ENCODE peak calls at places on chromosomes 13 and 19, in seven cellular contexts. One of them, this sample, is unnamed.

GRCh38 chr13:99991013-99991805 is 9.6 kb downstream of the ZIC2 start:
- DNase-seq in left ventricle myocardium inferior: no peak
- DNase-seq in HFF-Myc: no peak
- DNase-seq in CD8-positive, alpha-beta T cell: no peak
- DNase-seq in kidney epithelial cell: no peak
- DNase-seq in A549: no peak
- DNase-seq in naive thymus-derived CD4-positive, alpha-beta T cell: no peak
- DNase-seq in this sample: no peak

GRCh38 chr19:4327252-4327876 is 11.3 kb downstream of the STAP2 start:
- DNase-seq in left ventricle myocardium inferior: peak; percentile 75
- DNase-seq in HFF-Myc: peak; percentile 38
- DNase-seq in CD8-positive, alpha-beta T cell: peak; percentile 69
- DNase-seq in kidney epithelial cell: no peak
- DNase-seq in A549: no peak
- DNase-seq in naive thymus-derived CD4-positive, alpha-beta T cell: peak; percentile 68
- DNase-seq in this sample: no peak

GRCh38 chr13:111153977-111154332 is 38.8 kb downstream of the ARHGEF7 start:
- DNase-seq in left ventricle myocardium inferior: peak; percentile 49
- DNase-seq in HFF-Myc: no peak
- DNase-seq in CD8-positive, alpha-beta T cell: peak; percentile 63
- DNase-seq in kidney epithelial cell: no peak
- DNase-seq in A549: peak; percentile 14
- DNase-seq in naive thymus-derived CD4-positive, alpha-beta T cell: peak; percentile 62
- DNase-seq in this sample: no peak

GRCh38 chr19:15563325-15563794 is 51.7 kb upstream of the CYP4F8 start:
- DNase-seq in left ventricle myocardium inferior: peak; percentile 36
- DNase-seq in HFF-Myc: no peak
- DNase-seq in CD8-positive, alpha-beta T cell: no peak
- DNase-seq in kidney epithelial cell: no peak
- DNase-seq in A549: no peak
- DNase-seq in naive thymus-derived CD4-positive, alpha-beta T cell: no peak
- DNase-seq in this sample: no peak

GRCh38 chr13:78603240-78603947 is at the start of gene POU4F1:
- DNase-seq in left ventricle myocardium inferior: peak; percentile 17
- DNase-seq in HFF-Myc: no peak
- DNase-seq in CD8-positive, alpha-beta T cell: peak; percentile 72
- DNase-seq in kidney epithelial cell: no peak
- DNase-seq in A549: peak; percentile 50
- DNase-seq in naive thymus-derived CD4-positive, alpha-beta T cell: peak; percentile 49
- DNase-seq in this sample: no peak

GRCh38 chr13:38697197-38697596 is 10.3 kb downstream of the FREM2 start:
- DNase-seq in left ventricle myocardium inferior: no peak
- DNase-seq in HFF-Myc: no peak
- DNase-seq in CD8-positive, alpha-beta T cell: no peak
- DNase-seq in kidney epithelial cell: no peak
- DNase-seq in A549: no peak
- DNase-seq in naive thymus-derived CD4-positive, alpha-beta T cell: no peak
- DNase-seq in this sample: no peak

GRCh38 chr19:46206176-46206575 is 23.4 kb upstream of the IGFL1 start:
- DNase-seq in left ventricle myocardium inferior: peak; percentile 28
- DNase-seq in HFF-Myc: no peak
- DNase-seq in CD8-positive, alpha-beta T cell: no peak
- DNase-seq in kidney epithelial cell: no peak
- DNase-seq in A549: no peak
- DNase-seq in naive thymus-derived CD4-positive, alpha-beta T cell: no peak
- DNase-seq in this sample: no peak

GRCh38 chr19:29785955-29786589 is 25.7 kb upstream of the CCNE1 start:
- DNase-seq in left ventricle myocardium inferior: no peak
- DNase-seq in HFF-Myc: no peak
- DNase-seq in CD8-positive, alpha-beta T cell: no peak
- DNase-seq in kidney epithelial cell: no peak
- DNase-seq in A549: no peak
- DNase-seq in naive thymus-derived CD4-positive, alpha-beta T cell: no peak
- DNase-seq in this sample: no peak

GRCh38 chr19:36093687-36094086 is 17.3 kb upstream of the OVOL3 start:
- DNase-seq in left ventricle myocardium inferior: peak; percentile 33
- DNase-seq in HFF-Myc: no peak
- DNase-seq in CD8-positive, alpha-beta T cell: no peak
- DNase-seq in kidney epithelial cell: no peak
- DNase-seq in A549: no peak
- DNase-seq in naive thymus-derived CD4-positive, alpha-beta T cell: no peak
- DNase-seq in this sample: no peak

GRCh38 chr19:4352701-4353121 is 9.3 kb downstream of the MPND start:
- DNase-seq in left ventricle myocardium inferior: no peak
- DNase-seq in HFF-Myc: no peak
- DNase-seq in CD8-positive, alpha-beta T cell: peak; percentile 72
- DNase-seq in kidney epithelial cell: no peak
- DNase-seq in A549: peak; percentile 51
- DNase-seq in naive thymus-derived CD4-positive, alpha-beta T cell: peak; percentile 54
- DNase-seq in this sample: no peak

GRCh38 chr13:76023644-76024043 is 387.5 kb downstream of the LMO7 start:
- DNase-seq in left ventricle myocardium inferior: no peak
- DNase-seq in HFF-Myc: no peak
- DNase-seq in CD8-positive, alpha-beta T cell: no peak
- DNase-seq in kidney epithelial cell: no peak
- DNase-seq in A549: no peak
- DNase-seq in naive thymus-derived CD4-positive, alpha-beta T cell: no peak
- DNase-seq in this sample: no peak

GRCh38 chr19:23996549-23996948 is 81.9 kb downstream of the ZNF726 start:
- DNase-seq in left ventricle myocardium inferior: no peak
- DNase-seq in HFF-Myc: no peak
- DNase-seq in CD8-positive, alpha-beta T cell: no peak
- DNase-seq in kidney epithelial cell: no peak
- DNase-seq in A549: peak; percentile 35
- DNase-seq in naive thymus-derived CD4-positive, alpha-beta T cell: no peak
- DNase-seq in this sample: no peak

GRCh38 chr19:16564842-16565241 is 7.4 kb downstream of the SLC35E1 start:
- DNase-seq in left ventricle myocardium inferior: no peak
- DNase-seq in HFF-Myc: no peak
- DNase-seq in CD8-positive, alpha-beta T cell: no peak
- DNase-seq in kidney epithelial cell: no peak
- DNase-seq in A549: no peak
- DNase-seq in naive thymus-derived CD4-positive, alpha-beta T cell: no peak
- DNase-seq in this sample: no peak

GRCh38 chr19:4089400-4089908 is 22.8 kb upstream of the ZBTB7A start:
- DNase-seq in left ventricle myocardium inferior: no peak
- DNase-seq in HFF-Myc: no peak
- DNase-seq in CD8-positive, alpha-beta T cell: peak; percentile 51
- DNase-seq in kidney epithelial cell: no peak
- DNase-seq in A549: no peak
- DNase-seq in naive thymus-derived CD4-positive, alpha-beta T cell: no peak
- DNase-seq in this sample: no peak

GRCh38 chr19:9909251-9909650 is 27.1 kb downstream of the OLFM2 start:
- DNase-seq in left ventricle myocardium inferior: no peak
- DNase-seq in HFF-Myc: no peak
- DNase-seq in CD8-positive, alpha-beta T cell: no peak
- DNase-seq in kidney epithelial cell: no peak
- DNase-seq in A549: no peak
- DNase-seq in naive thymus-derived CD4-positive, alpha-beta T cell: no peak
- DNase-seq in this sample: no peak

GRCh38 chr13:27141746-27142145 is 29.9 kb downstream of the USP12 start:
- DNase-seq in left ventricle myocardium inferior: no peak
- DNase-seq in HFF-Myc: no peak
- DNase-seq in CD8-positive, alpha-beta T cell: no peak
- DNase-seq in kidney epithelial cell: no peak
- DNase-seq in A549: no peak
- DNase-seq in naive thymus-derived CD4-positive, alpha-beta T cell: no peak
- DNase-seq in this sample: no peak

GRCh38 chr19:48424694-48425219 is 21.0 kb upstream of the GRWD1 start:
- DNase-seq in left ventricle myocardium inferior: no peak
- DNase-seq in HFF-Myc: no peak
- DNase-seq in CD8-positive, alpha-beta T cell: no peak
- DNase-seq in kidney epithelial cell: no peak
- DNase-seq in A549: peak; percentile 92
- DNase-seq in naive thymus-derived CD4-positive, alpha-beta T cell: no peak
- DNase-seq in this sample: no peak

GRCh38 chr19:10593820-10594637 is 6.9 kb upstream of the AP1M2 start:
- DNase-seq in left ventricle myocardium inferior: no peak
- DNase-seq in HFF-Myc: no peak
- DNase-seq in CD8-positive, alpha-beta T cell: no peak
- DNase-seq in kidney epithelial cell: no peak
- DNase-seq in A549: no peak
- DNase-seq in naive thymus-derived CD4-positive, alpha-beta T cell: no peak
- DNase-seq in this sample: no peak

GRCh38 chr13:108551674-108552073 is 77.7 kb upstream of the MYO16 start:
- DNase-seq in left ventricle myocardium inferior: no peak
- DNase-seq in HFF-Myc: peak; percentile 10
- DNase-seq in CD8-positive, alpha-beta T cell: no peak
- DNase-seq in kidney epithelial cell: no peak
- DNase-seq in A549: no peak
- DNase-seq in naive thymus-derived CD4-positive, alpha-beta T cell: no peak
- DNase-seq in this sample: no peak

GRCh38 chr19:13978306-13978705 is 26.0 kb downstream of the DCAF15 start:
- DNase-seq in left ventricle myocardium inferior: peak; percentile 88
- DNase-seq in HFF-Myc: peak; percentile 11
- DNase-seq in CD8-positive, alpha-beta T cell: peak; percentile 39
- DNase-seq in kidney epithelial cell: no peak
- DNase-seq in A549: no peak
- DNase-seq in naive thymus-derived CD4-positive, alpha-beta T cell: no peak
- DNase-seq in this sample: no peak

GRCh38 chr13:53240316-53240715 is 211.7 kb downstream of the OLFM4 start:
- DNase-seq in left ventricle myocardium inferior: no peak
- DNase-seq in HFF-Myc: no peak
- DNase-seq in CD8-positive, alpha-beta T cell: no peak
- DNase-seq in kidney epithelial cell: no peak
- DNase-seq in A549: no peak
- DNase-seq in naive thymus-derived CD4-positive, alpha-beta T cell: no peak
- DNase-seq in this sample: no peak
- H3K4me3 ChIP-seq in left ventricle myocardium inferior: no peak overlapping the region
- H3K4me3 ChIP-seq in HFF-Myc: no peak overlapping the region
- H3K4me3 ChIP-seq in CD8-positive, alpha-beta T cell: no peak overlapping the region
- H3K4me3 ChIP-seq in kidney epithelial cell: no peak overlapping the region
- H3K4me3 ChIP-seq in A549: no peak overlapping the region
- H3K4me3 ChIP-seq in naive thymus-derived CD4-positive, alpha-beta T cell: no peak overlapping the region
- H3K4me3 ChIP-seq in this sample: no peak overlapping the region

GRCh38 chr13:74554581-74555290 is 420.5 kb upstream of the KLF12 start:
- DNase-seq in left ventricle myocardium inferior: no peak
- DNase-seq in HFF-Myc: no peak
- DNase-seq in CD8-positive, alpha-beta T cell: no peak
- DNase-seq in kidney epithelial cell: no peak
- DNase-seq in A549: no peak
- DNase-seq in naive thymus-derived CD4-positive, alpha-beta T cell: no peak
- DNase-seq in this sample: no peak
- H3K4me3 ChIP-seq in left ventricle myocardium inferior: no peak overlapping the region
- H3K4me3 ChIP-seq in HFF-Myc: no peak overlapping the region
- H3K4me3 ChIP-seq in CD8-positive, alpha-beta T cell: no peak overlapping the region
- H3K4me3 ChIP-seq in kidney epithelial cell: no peak overlapping the region
- H3K4me3 ChIP-seq in A549: no peak overlapping the region
- H3K4me3 ChIP-seq in naive thymus-derived CD4-positive, alpha-beta T cell: no peak overlapping the region
- H3K4me3 ChIP-seq in this sample: no peak overlapping the region

DNA sequence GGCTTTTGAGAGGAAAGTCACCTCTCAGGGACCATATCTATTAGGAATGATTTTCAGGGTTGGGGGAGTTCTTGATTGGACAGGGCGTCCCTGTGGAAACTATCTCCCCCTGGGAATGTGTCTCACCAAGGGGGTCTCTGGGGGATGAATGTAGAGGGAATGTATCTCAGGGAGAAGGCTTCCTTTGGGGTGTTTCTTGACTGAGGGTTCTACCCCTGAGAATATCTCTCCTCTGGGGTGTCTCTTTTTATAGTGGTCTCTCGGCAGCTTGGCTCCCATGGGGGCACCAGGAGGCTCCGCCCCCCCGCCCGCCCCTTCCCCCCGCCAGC is 997 bp downstream of the RTBDN start:
- DNase-seq in left ventricle myocardium inferior: no peak
- DNase-seq in HFF-Myc: no peak
- DNase-seq in CD8-positive, alpha-beta T cell: no peak
- DNase-seq in kidney epithelial cell: no peak
- DNase-seq in A549: no peak
- DNase-seq in naive thymus-derived CD4-positive, alpha-beta T cell: no peak
- DNase-seq in this sample: no peak
- H3K4me3 ChIP-seq in left ventricle myocardium inferior: peak overlapping the region; percentile 57
- H3K4me3 ChIP-seq in HFF-Myc: no peak overlapping the region
- H3K4me3 ChIP-seq in CD8-positive, alpha-beta T cell: no peak overlapping the region
- H3K4me3 ChIP-seq in kidney epithelial cell: no peak overlapping the region
- H3K4me3 ChIP-seq in A549: peak overlapping the region; percentile 55
- H3K4me3 ChIP-seq in naive thymus-derived CD4-positive, alpha-beta T cell: peak overlapping the region; percentile 38
- H3K4me3 ChIP-seq in this sample: no peak overlapping the region

DNA sequence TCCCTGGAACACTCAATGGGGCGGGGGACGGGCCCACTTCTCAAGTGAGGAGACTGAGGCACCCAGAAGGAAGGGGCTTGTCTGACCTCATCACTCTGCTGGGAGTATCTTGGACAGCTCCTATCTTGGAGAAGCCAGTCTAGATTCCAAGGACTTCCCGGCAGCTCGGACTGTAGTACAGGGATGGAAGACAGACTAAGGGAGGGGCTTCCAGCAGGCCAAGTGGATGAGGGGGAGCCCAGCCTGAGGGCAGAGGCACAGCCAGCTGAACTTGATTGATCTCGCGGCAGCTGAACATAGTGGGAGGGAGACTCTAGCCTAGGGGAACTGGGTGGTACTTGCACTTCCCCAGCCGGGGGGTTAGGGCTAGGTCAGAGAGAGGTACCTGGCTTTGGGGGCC is 702 bp downstream of the CILP2 start:
- DNase-seq in left ventricle myocardium inferior: no peak
- DNase-seq in HFF-Myc: no peak
- DNase-seq in CD8-positive, alpha-beta T cell: no peak
- DNase-seq in kidney epithelial cell: no peak
- DNase-seq in A549: no peak
- DNase-seq in naive thymus-derived CD4-positive, alpha-beta T cell: no peak
- DNase-seq in this sample: no peak
- H3K4me3 ChIP-seq in left ventricle myocardium inferior: peak overlapping the region; percentile 60
- H3K4me3 ChIP-seq in HFF-Myc: no peak overlapping the region
- H3K4me3 ChIP-seq in CD8-positive, alpha-beta T cell: peak overlapping the region; percentile 34
- H3K4me3 ChIP-seq in kidney epithelial cell: no peak overlapping the region
- H3K4me3 ChIP-seq in A549: no peak overlapping the region
- H3K4me3 ChIP-seq in naive thymus-derived CD4-positive, alpha-beta T cell: no peak overlapping the region
- H3K4me3 ChIP-seq in this sample: peak overlapping the region; percentile 29

GRCh38 chr13:80721689-80722088 is 380.8 kb upstream of the SPRY2 start:
- DNase-seq in left ventricle myocardium inferior: no peak
- DNase-seq in HFF-Myc: no peak
- DNase-seq in CD8-positive, alpha-beta T cell: no peak
- DNase-seq in kidney epithelial cell: no peak
- DNase-seq in A549: no peak
- DNase-seq in naive thymus-derived CD4-positive, alpha-beta T cell: no peak
- DNase-seq in this sample: no peak

GRCh38 chr13:80727321-80727975 is 386.5 kb upstream of the SPRY2 start:
- DNase-seq in left ventricle myocardium inferior: no peak
- DNase-seq in HFF-Myc: no peak
- DNase-seq in CD8-positive, alpha-beta T cell: no peak
- DNase-seq in kidney epithelial cell: no peak
- DNase-seq in A549: no peak
- DNase-seq in naive thymus-derived CD4-positive, alpha-beta T cell: no peak
- DNase-seq in this sample: no peak

DNA sequence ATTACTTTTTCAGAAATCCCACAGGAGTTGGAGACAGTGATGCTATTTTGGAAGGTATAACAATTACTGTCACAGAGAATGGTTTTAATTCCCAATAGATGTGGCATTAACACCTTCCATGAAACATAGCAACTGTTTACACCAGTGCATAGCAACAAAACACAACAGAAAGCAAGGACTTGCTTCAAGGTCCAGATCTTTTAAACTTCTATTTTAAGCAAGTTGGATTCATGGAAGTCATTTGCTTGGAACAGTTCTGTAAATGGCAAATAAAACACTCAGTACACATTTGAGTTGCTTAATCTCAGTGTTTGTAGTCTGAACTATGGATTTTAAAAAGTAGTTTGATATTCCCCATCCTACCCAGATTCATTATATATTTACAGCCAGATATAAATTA is 386.0 kb upstream of the SPRY2 start:
- DNase-seq in left ventricle myocardium inferior: no peak
- DNase-seq in HFF-Myc: no peak
- DNase-seq in CD8-positive, alpha-beta T cell: no peak
- DNase-seq in kidney epithelial cell: no peak
- DNase-seq in A549: no peak
- DNase-seq in naive thymus-derived CD4-positive, alpha-beta T cell: no peak
- DNase-seq in this sample: no peak
- H3K4me3 ChIP-seq in left ventricle myocardium inferior: no peak overlapping the region
- H3K4me3 ChIP-seq in HFF-Myc: no peak overlapping the region
- H3K4me3 ChIP-seq in CD8-positive, alpha-beta T cell: no peak overlapping the region
- H3K4me3 ChIP-seq in kidney epithelial cell: no peak overlapping the region
- H3K4me3 ChIP-seq in A549: no peak overlapping the region
- H3K4me3 ChIP-seq in naive thymus-derived CD4-positive, alpha-beta T cell: no peak overlapping the region
- H3K4me3 ChIP-seq in this sample: no peak overlapping the region

This sample was measured in AG09309.